ENCODE peak calls at places on chromosomes 4 and X, in seven cellular contexts. O, Y, I, X, C, N and K are unnamed samples.

GRCh38 chr4:3866813-3867129 is 100.6 kb downstream of the ADRA2C start:
- DNase-seq in O (no peak), Y (no peak), I (no peak), X (no peak), C (peak; percentile 3), N (no peak), K (no peak)

GRCh38 chrX:107716045-107716684 is 59.4 kb downstream of the TSC22D3 start:
- DNase-seq in O (no peak), Y (no peak), I (peak; percentile 32), X (peak; percentile 20), C (no peak), N (peak; percentile 1), K (no peak)

GRCh38 chr4:169044723-169045447 is 34.8 kb upstream of the CBR4 start:
- DNase-seq in O (no peak), Y (no peak), I (no peak), X (no peak), C (no peak), N (no peak), K (no peak)

GRCh38 chr4:14178421-14178820 is 550.9 kb upstream of the BOD1L1 start:
- DNase-seq in O (peak; percentile 17), Y (no peak), I (peak; percentile 63), X (no peak), C (no peak), N (no peak), K (no peak)

GRCh38 chrX:74421181-74422028 is at the start of gene SLC16A2:
- DNase-seq in O (no peak), Y (peak; percentile 71), I (peak; percentile 89), X (peak; percentile 92), C (peak; percentile 75), N (peak; percentile 40), K (no peak)

GRCh38 chr4:120916937-120917336 is 5.6 kb downstream of the PRDM5 start:
- DNase-seq in O (no peak), Y (no peak), I (no peak), X (no peak), C (no peak), N (no peak), K (no peak)

GRCh38 chr4:951186-951585 is 18.9 kb downstream of the TMEM175 start:
- DNase-seq in O (no peak), Y (no peak), I (no peak), X (no peak), C (no peak), N (no peak), K (no peak)

GRCh38 chr4:47031011-47031678 is at the start of gene GABRB1:
- DNase-seq in O (no peak), Y (peak; percentile 30), I (peak; percentile 55), X (peak; percentile 39), C (peak; percentile 70), N (peak; percentile 78), K (no peak)

GRCh38 chr4:87121332-87122065 is 98.9 kb downstream of the KLHL8 start:
- DNase-seq in O (no peak), Y (no peak), I (peak; percentile 17), X (no peak), C (no peak), N (no peak), K (no peak)

GRCh38 chrX:9829308-9830267 is 43.4 kb downstream of the SHROOM2 start:
- DNase-seq in O (no peak), Y (no peak), I (peak; percentile 63), X (no peak), C (no peak), N (no peak), K (peak; percentile 65)

GRCh38 chr4:168451331-168451730 is 29.0 kb downstream of the DDX60L start:
- DNase-seq in O (no peak), Y (no peak), I (no peak), X (no peak), C (no peak), N (no peak), K (no peak)